ENCODE peak calls at places on chromosomes 12 and 14, in five cellular contexts. G is endothelial cell, F is ELR, O is A549, A is H7. Z is an unnamed sample.

GRCh38 chr12:49024543-49024942 is 6.0 kb upstream of the PRKAG1 start:
- DNase-seq in A (peak), G (no peak), O (no peak), F (no peak), Z (no peak)

GRCh38 chr12:26271024-26271423 is 75.7 kb downstream of the SSPN start:
- DNase-seq in A (no peak), G (no peak), F (peak), O (no peak), Z (no peak)

GRCh38 chr14:104368751-104369100 is 210.8 kb upstream of the C14orf180 start:
- DNase-seq in F (no peak), A (no peak), O (no peak), G (no peak), Z (no peak)

GRCh38 chr12:132739600-132740312 is 21.9 kb downstream of the ANKLE2 start:
- DNase-seq in O (no peak), F (no peak), G (no peak), A (no peak), Z (no peak)

GRCh38 chr12:6394398-6394797 is 10.4 kb downstream of the LTBR start:
- DNase-seq in A (no peak), G (no peak), F (no peak), O (no peak), Z (no peak)

GRCh38 chr12:56449622-56449984 is 377 bp upstream of the TIMELESS start:
- DNase-seq in A (no peak), O (peak), F (no peak), G (no peak), Z (no peak)

GRCh38 chr14:95683793-95684192 is 2.4 kb upstream of the TCL1B start:
- DNase-seq in F (peak), A (peak), O (peak), G (no peak), Z (no peak)

GRCh38 chr12:6662602-6662905 is 365 bp downstream of the ING4 start:
- DNase-seq in G (no peak), F (no peak), A (peak), O (peak), Z (no peak)

GRCh38 chr12:42090899-42091298 is 53.8 kb downstream of the GXYLT1 start:
- DNase-seq in F (peak), A (no peak), O (no peak), G (no peak), Z (no peak)

GRCh38 chr14:80223696-80224465 is 12.6 kb upstream of the DIO2 start:
- DNase-seq in G (no peak), A (no peak), F (no peak), O (no peak), Z (no peak)

GRCh38 chr12:132489078-132489601 is 811 bp upstream of the FBRSL1 start:
- DNase-seq in O (no peak), A (no peak), G (peak), F (peak), Z (peak)

GRCh38 chr12:116125981-116126566 is 151.4 kb downstream of the MED13L start:
- DNase-seq in G (no peak), A (no peak), O (no peak), F (no peak), Z (no peak)

GRCh38 chr12:11826607-11827006 is 177.1 kb downstream of the ETV6 start:
- DNase-seq in A (no peak), G (no peak), O (no peak), F (no peak), Z (no peak)

GRCh38 chr14:101197595-101198397 is 294.3 kb upstream of the RTL1 start:
- DNase-seq in G (no peak), F (no peak), O (no peak), A (peak), Z (no peak)

GRCh38 chr14:86781111-86781510 is 1211.9 kb downstream of the GALC start:
- DNase-seq in F (no peak), O (no peak), A (no peak), G (no peak), Z (no peak)

GRCh38 chr14:74414380-74414779 is 11.6 kb downstream of the SYNDIG1L start:
- DNase-seq in A (peak), O (no peak), G (no peak), F (no peak), Z (no peak)